ENCODE peak calls at places on chromosome 20, in four cellular contexts. D, C, T and J are unnamed samples.

GRCh38 chr20:57671662-57672061 is 38.2 kb downstream of the PMEPA1 start:
- DNase-seq in D (no peak), C (no peak), T (no peak), J (no peak)

GRCh38 chr20:49541733-49542513 is 26.0 kb downstream of the PTGIS start:
- DNase-seq in D (peak; percentile 48), C (peak; percentile 47), T (peak; percentile 88), J (peak; percentile 63)

GRCh38 chr20:25276533-25277050 is 28.7 kb downstream of the PYGB start:
- DNase-seq in D (peak; percentile 14), C (no peak), T (no peak), J (no peak)

GRCh38 chr20:1894471-1894950 is 696 bp upstream of the SIRPA start:
- DNase-seq in D (peak; percentile 58), C (no peak), T (peak; percentile 86), J (peak; percentile 44)

GRCh38 chr20:62913043-62913630 is 13.2 kb downstream of the DIDO1 start:
- DNase-seq in D (no peak), C (no peak), T (no peak), J (no peak)

GRCh38 chr20:17835240-17835940 is 133.2 kb downstream of the SNX5 start:
- DNase-seq in D (peak; percentile 45), C (peak; percentile 77), T (no peak), J (peak; percentile 85)

GRCh38 chr20:18031050-18031449 is 26.7 kb downstream of the OVOL2 start:
- DNase-seq in D (no peak), C (no peak), T (no peak), J (no peak)

GRCh38 chr20:41110012-41110411 is 27.3 kb upstream of the PLCG1 start:
- DNase-seq in D (no peak), C (no peak), T (no peak), J (no peak)

GRCh38 chr20:671252-672030 is 4.2 kb downstream of the SCRT2 start:
- DNase-seq in D (no peak), C (no peak), T (no peak), J (no peak)

GRCh38 chr20:33172781-33173180 is 4.8 kb downstream of the BPIFA2 start:
- DNase-seq in D (no peak), C (no peak), T (no peak), J (no peak)

GRCh38 chr20:53216856-53217576 is 244.9 kb downstream of the TSHZ2 start:
- DNase-seq in D (peak; percentile 66), C (peak; percentile 0), T (peak; percentile 83), J (no peak)

GRCh38 chr20:47754946-47755652 is 30.2 kb downstream of the SULF2 start:
- DNase-seq in D (no peak), C (no peak), T (no peak), J (no peak)

GRCh38 chr20:63625771-63626423 is 1.0 kb downstream of the GMEB2 start:
- DNase-seq in D (peak; percentile 31), C (peak; percentile 22), T (peak; percentile 34), J (no peak)

GRCh38 chr20:48597521-48598302 is 230.1 kb downstream of the PREX1 start:
- DNase-seq in D (no peak), C (no peak), T (no peak), J (no peak)

GRCh38 chr20:11682285-11682684 is 235.4 kb upstream of the BTBD3 start:
- DNase-seq in D (no peak), C (no peak), T (no peak), J (no peak)

GRCh38 chr20:8505817-8506216 is 373.8 kb downstream of the PLCB1 start:
- DNase-seq in D (no peak), C (no peak), T (no peak), J (no peak)

GRCh38 chr20:57679113-57679512 is 30.7 kb downstream of the PMEPA1 start:
- DNase-seq in D (no peak), C (no peak), T (no peak), J (no peak)

GRCh38 chr20:59604770-59605665 is 678 bp downstream of the PHACTR3 start:
- DNase-seq in D (no peak), C (no peak), T (peak; percentile 54), J (no peak)

GRCh38 chr20:51029963-51030930 is 7.3 kb upstream of the KCNG1 start:
- DNase-seq in D (peak; percentile 20), C (no peak), T (no peak), J (no peak)

GRCh38 chr20:59690101-59690500 is 85.8 kb downstream of the PHACTR3 start:
- DNase-seq in D (no peak), C (no peak), T (no peak), J (no peak)

GRCh38 chr20:61683721-61684120 is 382.0 kb downstream of the TAF4 start:
- DNase-seq in D (no peak), C (no peak), T (no peak), J (no peak)

GRCh38 chr20:61685462-61685861 is 380.2 kb downstream of the TAF4 start:
- DNase-seq in D (no peak), C (no peak), T (no peak), J (no peak)

GRCh38 chr20:61684136-61684535 is 381.5 kb downstream of the TAF4 start:
- DNase-seq in D (no peak), C (no peak), T (no peak), J (no peak)

GRCh38 chr20:61682998-61683681 is 382.5 kb downstream of the TAF4 start:
- DNase-seq in D (no peak), C (no peak), T (no peak), J (no peak)

DNA sequence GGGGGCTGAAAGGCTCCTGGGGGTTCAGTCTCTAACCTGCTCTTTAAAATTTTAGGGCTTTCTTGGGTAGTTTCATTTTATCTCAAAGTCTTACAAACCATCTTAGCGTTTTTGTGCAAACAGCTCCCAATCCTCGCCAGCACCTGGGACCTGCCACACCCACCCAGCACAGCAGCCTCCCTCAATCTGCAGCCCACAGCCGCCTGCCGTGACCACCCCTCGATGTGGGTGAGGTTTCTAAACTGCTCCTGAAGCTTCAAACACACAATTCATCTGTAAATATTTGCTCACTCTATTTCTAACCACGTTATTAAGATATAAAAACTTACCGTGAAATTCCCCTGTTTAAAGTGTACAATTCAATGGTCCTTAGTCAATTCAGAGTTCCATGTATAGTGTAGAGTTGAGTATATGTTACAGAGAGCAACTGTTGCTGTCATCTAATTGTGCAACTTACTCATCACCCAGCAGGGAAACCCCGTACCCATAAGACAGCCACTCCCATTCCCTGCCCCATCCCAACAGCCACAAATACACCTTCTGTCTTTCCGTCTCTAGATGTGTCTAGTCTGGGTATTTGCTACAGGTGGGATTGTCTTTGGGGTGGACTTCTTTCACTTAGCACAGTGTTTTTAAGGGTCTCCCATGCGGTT is 381.0 kb downstream of the TAF4 start:
- DNase-seq in D (no peak), C (no peak), T (no peak), J (no peak)
- TF ChIP-seq CTCF in D (no peak), C (no peak), T (no peak), J (no peak)

GRCh38 chr20:36506253-36506652 is 35.1 kb upstream of the MYL9 start:
- DNase-seq in D (no peak), C (no peak), T (no peak), J (peak; percentile 10)
- TF ChIP-seq CTCF in D (peak; percentile 39), C (peak; percentile 57), T (no peak), J (peak; percentile 65)

GRCh38 chr20:22182148-22182547 is 402.2 kb downstream of the FOXA2 start:
- DNase-seq in D (no peak), C (no peak), T (no peak), J (no peak)

DNA sequence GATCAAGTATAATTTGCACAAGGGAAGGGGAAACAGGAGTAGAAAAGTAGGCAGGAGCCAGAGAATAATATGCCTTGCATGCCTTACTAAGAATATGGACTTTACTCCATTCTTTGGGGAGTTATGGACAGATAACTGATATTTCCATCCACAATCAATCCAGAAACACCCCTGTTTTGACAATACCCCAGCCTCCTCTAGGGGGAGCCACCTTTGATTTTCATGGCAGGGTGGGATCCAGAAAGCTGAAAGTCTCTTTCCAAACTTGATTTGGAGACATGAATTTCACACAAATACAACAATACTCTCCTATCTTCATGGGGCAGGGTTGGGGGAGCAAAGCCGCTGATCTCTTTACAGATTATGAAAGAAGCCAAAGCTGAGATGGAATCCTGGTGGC is 404.1 kb downstream of the FOXA2 start:
- DNase-seq in D (no peak), C (no peak), T (peak; percentile 31), J (no peak)
- TF ChIP-seq CTCF in D (no peak), C (no peak), T (peak; percentile 73), J (no peak)

GRCh38 chr20:15628954-15629353 is 944.3 kb downstream of the KIF16B start:
- DNase-seq in D (no peak), C (no peak), T (no peak), J (no peak)
- TF ChIP-seq CTCF in D (no peak), C (no peak), T (no peak), J (no peak)

DNA sequence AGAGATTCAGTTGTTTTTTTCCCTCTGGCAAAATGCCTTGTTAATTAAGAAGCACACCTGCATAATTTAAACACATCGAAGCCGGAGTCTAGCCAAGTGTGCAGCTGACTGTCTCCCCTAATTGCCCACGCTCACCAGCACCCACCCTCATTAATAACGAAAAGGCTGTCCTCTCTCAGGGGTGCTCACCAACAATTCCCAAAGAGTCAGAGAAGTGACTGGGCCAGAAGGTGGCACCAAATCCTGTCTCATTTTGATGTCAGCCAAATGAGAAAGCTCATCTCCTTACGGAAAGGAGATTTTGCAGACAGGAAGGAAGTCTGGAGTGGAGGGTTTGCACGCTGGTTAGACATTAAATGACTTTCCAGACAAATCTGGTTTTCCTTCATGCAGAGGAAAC is 60.7 kb upstream of the MC3R start:
- DNase-seq in D (no peak), C (no peak), T (peak; percentile 30), J (no peak)
- TF ChIP-seq CTCF in D (no peak), C (peak; percentile 3), T (peak; percentile 52), J (no peak)

GRCh38 chr20:45971675-45972499 is at the start of gene ZNF335:
- DNase-seq in D (peak; percentile 96), C (peak; percentile 90), T (peak; percentile 98), J (peak; percentile 92)
- TF ChIP-seq CTCF in D (peak; percentile 54), C (peak; percentile 27), T (peak; percentile 39), J (peak; percentile 75)

DNA sequence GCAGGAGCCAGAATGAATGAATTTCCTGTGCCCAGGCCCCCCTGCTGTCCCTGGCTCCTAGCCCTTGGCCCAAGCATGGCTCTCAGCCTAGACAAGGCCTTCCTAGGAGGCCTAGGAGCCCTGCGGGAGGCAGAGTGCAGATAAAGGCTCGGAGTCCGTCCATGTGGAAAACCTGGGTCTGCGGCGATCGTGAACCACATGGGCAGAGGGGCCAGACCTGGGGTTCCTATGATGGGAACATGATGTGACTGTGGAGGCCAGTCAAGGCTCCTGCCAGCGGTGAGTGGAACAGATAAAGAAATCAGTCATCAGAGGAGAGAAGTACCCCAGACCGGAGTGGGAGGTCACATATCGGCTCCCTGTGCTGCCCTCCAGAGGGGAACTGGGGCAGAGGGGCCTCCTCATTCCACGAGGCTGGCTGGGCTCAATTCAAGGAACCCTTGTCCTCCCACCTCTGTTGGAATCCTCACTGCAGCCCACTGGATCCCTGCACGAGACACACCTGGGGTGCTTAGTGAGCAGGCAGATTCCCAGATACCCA is 5.8 kb upstream of the VSTM2L start:
- DNase-seq in D (peak; percentile 23), C (no peak), T (peak; percentile 75), J (no peak)
- TF ChIP-seq CTCF in D (peak; percentile 42), C (peak; percentile 64), T (peak; percentile 62), J (peak; percentile 28)

GRCh38 chr20:34974246-34974645 is 18.6 kb downstream of the MYH7B start:
- DNase-seq in D (no peak), C (no peak), T (no peak), J (no peak)
- TF ChIP-seq CTCF in D (no peak), C (no peak), T (no peak), J (no peak)

DNA sequence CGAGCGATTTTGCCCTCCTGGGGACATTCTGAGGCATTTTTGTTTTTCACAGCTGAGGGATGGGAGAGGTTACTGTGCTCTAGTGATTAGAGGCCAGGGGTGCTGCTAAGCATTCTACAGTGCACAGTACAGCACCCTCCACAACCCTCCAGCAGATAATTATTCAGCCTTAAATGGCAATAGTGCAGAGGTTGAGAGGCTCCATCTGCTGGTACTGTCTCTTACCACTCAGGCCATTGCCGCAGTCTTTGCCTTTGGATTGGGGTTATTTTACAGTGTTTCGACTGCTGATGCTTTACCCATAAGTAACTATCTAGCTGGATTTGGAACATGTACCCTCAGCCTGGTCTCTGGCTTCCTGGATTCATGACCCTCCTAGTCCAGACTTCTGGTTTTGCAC is 705.3 kb downstream of the KIF16B start:
- DNase-seq in D (no peak), C (no peak), T (no peak), J (no peak)
- TF ChIP-seq CTCF in D (no peak), C (peak; percentile 49), T (peak; percentile 27), J (no peak)